ENCODE peak calls at places on chromosomes 3 and 15, in eight cellular contexts. G, Y, N, B, J, U, A and M are unnamed samples.

GRCh38 chr3:9727743-9728142 is 3.8 kb upstream of the BRPF1 start:
- DNase-seq in G (no peak), Y (no peak), N (no peak), B (no peak), J (peak; percentile 67), U (no peak), A (no peak), M (no peak)

GRCh38 chr3:53834429-53835095 is 11.7 kb downstream of the CHDH start:
- DNase-seq in G (no peak), Y (no peak), N (no peak), B (no peak), J (no peak), U (no peak), A (no peak), M (no peak)

GRCh38 chr3:68958932-68959331 is 26.6 kb upstream of the TAFA4 start:
- DNase-seq in G (no peak), Y (no peak), N (no peak), B (no peak), J (no peak), U (no peak), A (no peak), M (no peak)

GRCh38 chr15:25246641-25247417 is 192.0 kb downstream of the UBE3A start:
- DNase-seq in G (peak; percentile 8), Y (no peak), N (peak; percentile 4), B (no peak), J (no peak), U (no peak), A (peak; percentile 16), M (no peak)

GRCh38 chr15:98776607-98777281 is 128.4 kb downstream of the IGF1R start:
- DNase-seq in G (peak; percentile 37), Y (no peak), N (peak; percentile 85), B (peak; percentile 88), J (peak; percentile 60), U (peak; percentile 54), A (no peak), M (no peak)

GRCh38 chr3:113185436-113185835 is 25.9 kb upstream of the BOC start:
- DNase-seq in G (no peak), Y (no peak), N (no peak), B (peak; percentile 63), J (no peak), U (no peak), A (no peak), M (no peak)

GRCh38 chr3:71537211-71537611 is 46.3 kb downstream of the FOXP1 start:
- DNase-seq in G (no peak), Y (no peak), N (peak; percentile 75), B (peak; percentile 95), J (peak; percentile 96), U (no peak), A (no peak), M (no peak)

GRCh38 chr3:172211123-172211522 is 171.7 kb downstream of the FNDC3B start:
- DNase-seq in G (no peak), Y (no peak), N (no peak), B (no peak), J (no peak), U (no peak), A (no peak), M (no peak)

GRCh38 chr3:14774431-14774830 is 44.3 kb upstream of the FGD5 start:
- DNase-seq in G (no peak), Y (no peak), N (no peak), B (no peak), J (no peak), U (no peak), A (no peak), M (no peak)

GRCh38 chr15:99032935-99033334 is 25.3 kb upstream of the PGPEP1L start:
- DNase-seq in G (no peak), Y (no peak), N (no peak), B (no peak), J (no peak), U (no peak), A (no peak), M (no peak)

GRCh38 chr3:52489453-52489852 is 5.7 kb upstream of the STAB1 start:
- DNase-seq in G (no peak), Y (no peak), N (no peak), B (no peak), J (no peak), U (no peak), A (no peak), M (no peak)

GRCh38 chr3:99638244-99638948 is at the start of gene COL8A1:
- DNase-seq in G (no peak), Y (no peak), N (peak; percentile 62), B (peak; percentile 90), J (peak; percentile 77), U (no peak), A (peak; percentile 54), M (no peak)

GRCh38 chr15:83842281-83842680 is 188.4 kb downstream of the ADAMTSL3 start:
- DNase-seq in G (no peak), Y (no peak), N (no peak), B (no peak), J (no peak), U (no peak), A (no peak), M (no peak)

GRCh38 chr3:124942613-124943012 is 8.1 kb upstream of the MUC13 start:
- DNase-seq in G (no peak), Y (no peak), N (no peak), B (no peak), J (no peak), U (no peak), A (no peak), M (no peak)

GRCh38 chr15:71294636-71295241 is 179.5 kb downstream of the THSD4 start:
- DNase-seq in G (no peak), Y (no peak), N (no peak), B (peak; percentile 94), J (peak; percentile 36), U (no peak), A (peak; percentile 78), M (no peak)

GRCh38 chr3:186042521-186043202 is 66.2 kb downstream of the ETV5 start:
- DNase-seq in G (no peak), Y (no peak), N (no peak), B (no peak), J (no peak), U (no peak), A (no peak), M (no peak)

GRCh38 chr3:56048333-56048732 is 419.9 kb downstream of the ERC2 start:
- DNase-seq in G (no peak), Y (no peak), N (no peak), B (no peak), J (no peak), U (no peak), A (no peak), M (no peak)

GRCh38 chr3:11558918-11559815 is 84.5 kb downstream of the VGLL4 start:
- DNase-seq in G (no peak), Y (no peak), N (no peak), B (no peak), J (no peak), U (no peak), A (no peak), M (no peak)

GRCh38 chr3:17116007-17116659 is 231.4 kb downstream of the PLCL2 start:
- DNase-seq in G (no peak), Y (no peak), N (no peak), B (no peak), J (no peak), U (no peak), A (no peak), M (no peak)

GRCh38 chr15:94164202-94164807 is 67.1 kb upstream of the MCTP2 start:
- DNase-seq in G (peak; percentile 59), Y (peak; percentile 41), N (no peak), B (peak; percentile 55), J (peak; percentile 38), U (peak; percentile 49), A (no peak), M (peak; percentile 77)

GRCh38 chr3:71865727-71866126 is 80.8 kb upstream of the PROK2 start:
- DNase-seq in G (no peak), Y (no peak), N (no peak), B (no peak), J (no peak), U (no peak), A (no peak), M (no peak)